ENCODE peak calls at places on chromosome 3, in eight cellular contexts. A is head of caudate nucleus; K is T-cell; R is stimulated activated CD8-positive, alpha-beta memory T cell treated with anti-CD3 and anti-CD28 coated beads, Interleukin-15, amount 100 ng/mL, for 24 hours; G is psoas muscle; X is fibroblast of villous mesenchyme; J is ovary; Q is NCI-H1417. H is an unnamed sample.

GRCh38 chr3:33233884-33234283 is 15.3 kb upstream of the SUSD5 start:
- DNase-seq in A (no peak), K (no peak), R (no peak), G (no peak), X (no peak), J (no peak), Q (no peak), H (no peak)

GRCh38 chr3:77825045-77825827 is 785.3 kb downstream of the ROBO2 start:
- DNase-seq in A (no peak), K (no peak), R (no peak), G (peak; percentile 32), X (peak; percentile 61), J (no peak), Q (no peak), H (peak; percentile 33)

GRCh38 chr3:197001106-197001971 is 28.3 kb downstream of the MELTF start:
- DNase-seq in A (no peak), K (no peak), R (no peak), G (peak; percentile 48), X (no peak), J (no peak), Q (peak; percentile 85), H (no peak)

GRCh38 chr3:70824785-70825184 is 512.3 kb upstream of the MDFIC2 start:
- DNase-seq in A (no peak), K (no peak), R (no peak), G (no peak), X (peak; percentile 36), J (no peak), Q (peak; percentile 6), H (no peak)

GRCh38 chr3:66800941-66801545 is 197.1 kb upstream of the KBTBD8 start:
- DNase-seq in A (no peak), K (no peak), R (no peak), G (no peak), X (no peak), J (no peak), Q (no peak), H (no peak)

GRCh38 chr3:71585891-71586809 is 2.6 kb upstream of the FOXP1 start:
- DNase-seq in A (no peak), K (no peak), R (no peak), G (no peak), X (peak; percentile 70), J (peak; percentile 27), Q (peak; percentile 46), H (peak; percentile 28)

GRCh38 chr3:157226173-157226847 is 66.4 kb upstream of the CCNL1 start:
- DNase-seq in A (no peak), K (no peak), R (no peak), G (no peak), X (peak; percentile 36), J (no peak), Q (no peak), H (peak; percentile 43)

GRCh38 chr3:46406786-46407611 is at the start of the genes CCR5AS and CCRL2:
- DNase-seq in A (peak; percentile 26), K (peak; percentile 23), R (no peak), G (peak; percentile 68), X (peak; percentile 52), J (peak; percentile 45), Q (no peak), H (peak; percentile 37)

GRCh38 chr3:42503957-42504333 is 1.5 kb downstream of the VIPR1 start:
- DNase-seq in A (no peak), K (peak; percentile 7), R (no peak), G (no peak), X (no peak), J (no peak), Q (no peak), H (no peak)

GRCh38 chr3:139388961-139389551 is 391 bp downstream of the COPB2 start:
- DNase-seq in A (no peak), K (no peak), R (no peak), G (no peak), X (peak; percentile 16), J (no peak), Q (no peak), H (peak; percentile 7)

GRCh38 chr3:164723396-164723795 is 354.9 kb downstream of the SI start:
- DNase-seq in A (no peak), K (no peak), R (no peak), G (no peak), X (no peak), J (no peak), Q (no peak), H (no peak)

GRCh38 chr3:157204431-157204830 is 44.5 kb upstream of the CCNL1 start:
- DNase-seq in A (no peak), K (no peak), R (no peak), G (no peak), X (peak; percentile 71), J (no peak), Q (peak; percentile 61), H (peak; percentile 50)

GRCh38 chr3:161913786-161914389 is 417.3 kb downstream of the OTOL1 start:
- DNase-seq in A (no peak), K (no peak), R (no peak), G (no peak), X (peak; percentile 67), J (no peak), Q (no peak), H (no peak)

GRCh38 chr3:197258168-197258755 is 40.1 kb downstream of the DLG1 start:
- DNase-seq in A (peak; percentile 70), K (no peak), R (no peak), G (no peak), X (no peak), J (no peak), Q (no peak), H (no peak)

GRCh38 chr3:141845407-141846049 is 30.9 kb upstream of the ATP1B3 start:
- DNase-seq in A (no peak), K (peak; percentile 19), R (no peak), G (no peak), X (no peak), J (no peak), Q (no peak), H (no peak)

GRCh38 chr3:17954801-17955200 is 212.4 kb upstream of the TBC1D5 start:
- DNase-seq in A (no peak), K (no peak), R (no peak), G (no peak), X (no peak), J (no peak), Q (no peak), H (no peak)